ENCODE peak calls at places on chromosome 6, in five cellular contexts. Z, L, S, K and O are unnamed samples.

GRCh38 chr6:105259912-105260889 is 80.4 kb upstream of the POPDC3 start:
- DNase-seq in K (peak), Z (no peak), S (no peak), L (no peak), O (peak)

GRCh38 chr6:105714846-105715245 is 312.0 kb upstream of the PREP start:
- DNase-seq in Z (no peak), L (no peak), K (no peak), S (no peak), O (no peak)

GRCh38 chr6:72248621-72249020 is 362.3 kb downstream of the RIMS1 start:
- DNase-seq in K (no peak), L (no peak), S (no peak), Z (no peak), O (no peak)

GRCh38 chr6:149851461-149851860 is 12.7 kb downstream of the LRP11 start:
- DNase-seq in Z (no peak), L (no peak), S (no peak), K (no peak), O (no peak)

GRCh38 chr6:159061805-159062563 is 17.2 kb upstream of the TAGAP start:
- DNase-seq in Z (no peak), S (no peak), K (no peak), L (no peak), O (no peak)

GRCh38 chr6:106283476-106283875 is 42.1 kb downstream of the ATG5 start:
- DNase-seq in Z (no peak), L (no peak), K (no peak), S (no peak), O (no peak)

GRCh38 chr6:150025201-150025917 is at the start of gene RAET1L:
- DNase-seq in K (peak), S (peak), L (no peak), Z (no peak), O (peak)

GRCh38 chr6:3751730-3752537 is 421 bp upstream of the PXDC1 start:
- DNase-seq in K (peak), S (peak), L (no peak), Z (peak), O (peak)

GRCh38 chr6:160170018-160170680 is 48.5 kb downstream of the SLC22A1 start:
- DNase-seq in K (no peak), S (no peak), L (no peak), Z (no peak), O (no peak)

GRCh38 chr6:132147530-132148011 is 196.4 kb upstream of the CCN2 start:
- DNase-seq in L (peak), Z (no peak), K (no peak), S (peak), O (no peak)

GRCh38 chr6:130473886-130474285 is 108.1 kb downstream of the TMEM200A start:
- DNase-seq in S (no peak), L (peak), Z (no peak), K (no peak), O (no peak)

GRCh38 chr6:168641455-168641854 is 200.5 kb downstream of the SMOC2 start:
- DNase-seq in L (no peak), S (no peak), Z (no peak), K (no peak), O (no peak)

GRCh38 chr6:72984981-72985665 is 240.2 kb downstream of the KHDC1L start:
- DNase-seq in S (no peak), L (no peak), K (no peak), Z (no peak), O (no peak)

GRCh38 chr6:69985180-69985579 is 118.8 kb downstream of the COL19A1 start:
- DNase-seq in Z (no peak), K (no peak), L (peak), S (no peak), O (no peak)

GRCh38 chr6:151680846-151681425 is 126.5 kb upstream of the ESR1 start:
- DNase-seq in K (no peak), Z (no peak), L (no peak), S (no peak), O (no peak)

GRCh38 chr6:138004423-138005287 is 102.6 kb downstream of the PERP start:
- DNase-seq in L (peak), S (no peak), K (peak), Z (peak), O (peak)

GRCh38 chr6:105592329-105592728 is 189.4 kb upstream of the PREP start:
- DNase-seq in K (no peak), L (peak), Z (no peak), S (no peak), O (no peak)

GRCh38 chr6:123329337-123329736 is 307.4 kb downstream of the TRDN start:
- DNase-seq in Z (no peak), K (peak), L (no peak), S (no peak), O (no peak)

GRCh38 chr6:56756219-56756789 is 113.6 kb upstream of the DST start:
- DNase-seq in K (no peak), L (no peak), Z (no peak), S (peak), O (no peak)

GRCh38 chr6:95431637-95432228 is 145.6 kb upstream of the MANEA start:
- DNase-seq in L (peak), K (peak), S (no peak), Z (peak), O (peak)

GRCh38 chr6:14734416-14735340 is 511.2 kb upstream of the JARID2 start:
- DNase-seq in L (no peak), S (no peak), Z (peak), K (no peak), O (no peak)

GRCh38 chr6:41066867-41067304 is 5.3 kb downstream of the OARD1 start:
- DNase-seq in Z (peak), L (peak), K (peak), S (peak), O (peak)

GRCh38 chr6:107443066-107443903 is 16.1 kb downstream of the PDSS2 start:
- DNase-seq in L (no peak), S (no peak), K (no peak), Z (no peak), O (no peak)

GRCh38 chr6:132445201-132445951 is 44.1 kb upstream of the MOXD1 start:
- DNase-seq in Z (no peak), L (peak), S (no peak), K (no peak), O (no peak)

GRCh38 chr6:56046576-56046975 is 171.2 kb upstream of the BMP5 start:
- DNase-seq in S (peak), L (no peak), Z (no peak), K (no peak), O (no peak)

GRCh38 chr6:105821027-105821426 is 265.1 kb upstream of the PRDM1 start:
- DNase-seq in K (no peak), L (no peak), Z (no peak), S (no peak), O (no peak)

GRCh38 chr6:7532232-7532631 is 9.2 kb upstream of the DSP start:
- DNase-seq in S (no peak), L (no peak), Z (no peak), K (no peak), O (peak)

GRCh38 chr6:13355969-13356368 is 27.6 kb upstream of the TBC1D7 start:
- DNase-seq in S (no peak), K (no peak), Z (peak), L (no peak), O (no peak)